ENCODE peak calls at places on chromosomes 12 and 14, in eight cellular contexts. One of them, this sample, is unnamed.

GRCh38 chr14:101008631-101009336 is 105.3 kb upstream of the RTL1 start:
- DNase-seq in heart right ventricle: no peak
- DNase-seq in upper lobe of right lung: peak; percentile 28
- DNase-seq in right lobe of liver: no peak
- DNase-seq in tibial nerve: no peak
- DNase-seq in IMR-90: peak; percentile 34
- DNase-seq in mucosa of descending colon: no peak
- DNase-seq in heart left ventricle: no peak
- DNase-seq in this sample: no peak

GRCh38 chr14:21711360-21711961 is 37.8 kb upstream of the OR4E1 start:
- DNase-seq in heart right ventricle: no peak
- DNase-seq in upper lobe of right lung: no peak
- DNase-seq in right lobe of liver: no peak
- DNase-seq in tibial nerve: no peak
- DNase-seq in IMR-90: peak; percentile 53
- DNase-seq in mucosa of descending colon: no peak
- DNase-seq in heart left ventricle: no peak
- DNase-seq in this sample: no peak

GRCh38 chr14:65255029-65255545 is 152.8 kb upstream of the MAX start:
- DNase-seq in heart right ventricle: no peak
- DNase-seq in upper lobe of right lung: no peak
- DNase-seq in right lobe of liver: no peak
- DNase-seq in tibial nerve: no peak
- DNase-seq in IMR-90: peak; percentile 82
- DNase-seq in mucosa of descending colon: no peak
- DNase-seq in heart left ventricle: no peak
- DNase-seq in this sample: no peak

GRCh38 chr12:126663304-126664094 is 1598.3 kb downstream of the AACS start:
- DNase-seq in heart right ventricle: no peak
- DNase-seq in upper lobe of right lung: no peak
- DNase-seq in right lobe of liver: no peak
- DNase-seq in tibial nerve: no peak
- DNase-seq in IMR-90: no peak
- DNase-seq in mucosa of descending colon: no peak
- DNase-seq in heart left ventricle: no peak
- DNase-seq in this sample: no peak

GRCh38 chr14:94328196-94328595 is 5.1 kb upstream of the SERPINA6 start:
- DNase-seq in heart right ventricle: no peak
- DNase-seq in upper lobe of right lung: no peak
- DNase-seq in right lobe of liver: no peak
- DNase-seq in tibial nerve: no peak
- DNase-seq in IMR-90: no peak
- DNase-seq in mucosa of descending colon: no peak
- DNase-seq in heart left ventricle: no peak
- DNase-seq in this sample: no peak

GRCh38 chr12:62438098-62438692 is 28.4 kb upstream of the MON2 start:
- DNase-seq in heart right ventricle: no peak
- DNase-seq in upper lobe of right lung: no peak
- DNase-seq in right lobe of liver: no peak
- DNase-seq in tibial nerve: no peak
- DNase-seq in IMR-90: peak; percentile 53
- DNase-seq in mucosa of descending colon: no peak
- DNase-seq in heart left ventricle: peak; percentile 31
- DNase-seq in this sample: no peak

GRCh38 chr14:94203473-94204210 is 29.5 kb downstream of the PPP4R4 start:
- DNase-seq in heart right ventricle: no peak
- DNase-seq in upper lobe of right lung: no peak
- DNase-seq in right lobe of liver: no peak
- DNase-seq in tibial nerve: no peak
- DNase-seq in IMR-90: no peak
- DNase-seq in mucosa of descending colon: no peak
- DNase-seq in heart left ventricle: no peak
- DNase-seq in this sample: no peak

GRCh38 chr12:10235761-10236631 is 23.3 kb downstream of the GABARAPL1 start:
- DNase-seq in heart right ventricle: no peak
- DNase-seq in upper lobe of right lung: no peak
- DNase-seq in right lobe of liver: no peak
- DNase-seq in tibial nerve: no peak
- DNase-seq in IMR-90: peak; percentile 44
- DNase-seq in mucosa of descending colon: no peak
- DNase-seq in heart left ventricle: peak; percentile 35
- DNase-seq in this sample: no peak

GRCh38 chr12:50986961-50987737 is 34.8 kb downstream of the HIGD1C start:
- DNase-seq in heart right ventricle: no peak
- DNase-seq in upper lobe of right lung: no peak
- DNase-seq in right lobe of liver: no peak
- DNase-seq in tibial nerve: no peak
- DNase-seq in IMR-90: peak; percentile 72
- DNase-seq in mucosa of descending colon: no peak
- DNase-seq in heart left ventricle: peak; percentile 50
- DNase-seq in this sample: no peak

GRCh38 chr12:6532051-6532926 is 2.0 kb upstream of the GAPDH start:
- DNase-seq in heart right ventricle: peak; percentile 46
- DNase-seq in upper lobe of right lung: no peak
- DNase-seq in right lobe of liver: peak; percentile 81
- DNase-seq in tibial nerve: no peak
- DNase-seq in IMR-90: peak; percentile 99
- DNase-seq in mucosa of descending colon: peak; percentile 84
- DNase-seq in heart left ventricle: no peak
- DNase-seq in this sample: no peak

GRCh38 chr14:74765721-74766120 is 2.6 kb downstream of the YLPM1 start:
- DNase-seq in heart right ventricle: no peak
- DNase-seq in upper lobe of right lung: no peak
- DNase-seq in right lobe of liver: no peak
- DNase-seq in tibial nerve: no peak
- DNase-seq in IMR-90: no peak
- DNase-seq in mucosa of descending colon: no peak
- DNase-seq in heart left ventricle: no peak
- DNase-seq in this sample: no peak

DNA sequence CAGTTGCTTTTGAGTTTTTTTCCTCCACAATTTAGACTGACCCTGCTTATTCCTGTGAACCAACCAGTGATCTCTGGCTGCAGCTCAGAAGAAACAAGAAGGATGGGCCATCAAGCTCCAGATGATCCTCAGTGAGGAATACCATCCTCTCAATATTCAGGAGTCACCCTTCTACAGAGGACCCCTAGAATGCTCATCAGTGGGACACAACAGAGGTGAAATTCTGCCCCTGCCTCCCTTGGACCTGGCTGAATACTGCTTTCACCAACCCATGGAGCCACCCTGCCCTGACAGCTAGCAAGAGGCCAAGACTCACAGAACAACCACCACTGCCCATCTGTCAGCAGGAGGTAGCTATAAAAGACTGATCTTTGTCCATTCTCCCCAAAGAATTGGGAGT is 9.2 kb upstream of the DHRS2 start:
- DNase-seq in heart right ventricle: no peak
- DNase-seq in upper lobe of right lung: no peak
- DNase-seq in right lobe of liver: no peak
- DNase-seq in tibial nerve: no peak
- DNase-seq in IMR-90: no peak
- DNase-seq in mucosa of descending colon: no peak
- DNase-seq in heart left ventricle: peak; percentile 2
- DNase-seq in this sample: no peak
- H3K9me3 ChIP-seq in heart right ventricle: no peaks in the 10 kb centered on the region
- H3K9me3 ChIP-seq in upper lobe of right lung: no peaks in the 10 kb centered on the region
- H3K9me3 ChIP-seq in right lobe of liver: peaks cover 7% of the 10 kb centered on the region
- H3K9me3 ChIP-seq in tibial nerve: peaks cover 14% of the 10 kb centered on the region
- H3K9me3 ChIP-seq in IMR-90: peaks cover 4% of the 10 kb centered on the region
- H3K9me3 ChIP-seq in mucosa of descending colon: peaks cover 13% of the 10 kb centered on the region
- H3K9me3 ChIP-seq in heart left ventricle: peaks cover 16% of the 10 kb centered on the region
- H3K9me3 ChIP-seq in this sample: no peaks in the 10 kb centered on the region

GRCh38 chr12:108518101-108518715 is 3.1 kb downstream of the FICD start:
- DNase-seq in heart right ventricle: no peak
- DNase-seq in upper lobe of right lung: no peak
- DNase-seq in right lobe of liver: no peak
- DNase-seq in tibial nerve: no peak
- DNase-seq in IMR-90: no peak
- DNase-seq in mucosa of descending colon: no peak
- DNase-seq in heart left ventricle: no peak
- DNase-seq in this sample: no peak

GRCh38 chr12:108517288-108518100 is 2.4 kb downstream of the FICD start:
- DNase-seq in heart right ventricle: no peak
- DNase-seq in upper lobe of right lung: no peak
- DNase-seq in right lobe of liver: no peak
- DNase-seq in tibial nerve: no peak
- DNase-seq in IMR-90: no peak
- DNase-seq in mucosa of descending colon: no peak
- DNase-seq in heart left ventricle: no peak
- DNase-seq in this sample: no peak

GRCh38 chr12:108516511-108517275 is 1.6 kb downstream of the FICD start:
- DNase-seq in heart right ventricle: no peak
- DNase-seq in upper lobe of right lung: no peak
- DNase-seq in right lobe of liver: no peak
- DNase-seq in tibial nerve: no peak
- DNase-seq in IMR-90: no peak
- DNase-seq in mucosa of descending colon: no peak
- DNase-seq in heart left ventricle: no peak
- DNase-seq in this sample: no peak

GRCh38 chr12:108518716-108519496 is 3.8 kb downstream of the FICD start:
- DNase-seq in heart right ventricle: no peak
- DNase-seq in upper lobe of right lung: no peak
- DNase-seq in right lobe of liver: no peak
- DNase-seq in tibial nerve: no peak
- DNase-seq in IMR-90: no peak
- DNase-seq in mucosa of descending colon: no peak
- DNase-seq in heart left ventricle: no peak
- DNase-seq in this sample: no peak

GRCh38 chr12:108519558-108519957 is 4.5 kb downstream of the FICD start:
- DNase-seq in heart right ventricle: no peak
- DNase-seq in upper lobe of right lung: no peak
- DNase-seq in right lobe of liver: no peak
- DNase-seq in tibial nerve: no peak
- DNase-seq in IMR-90: no peak
- DNase-seq in mucosa of descending colon: no peak
- DNase-seq in heart left ventricle: no peak
- DNase-seq in this sample: no peak
- TF ChIP-seq CTCF in heart right ventricle: no peak
- TF ChIP-seq CTCF in upper lobe of right lung: no peak
- TF ChIP-seq CTCF in right lobe of liver: peak; percentile 8
- TF ChIP-seq CTCF in tibial nerve: no peak
- TF ChIP-seq CTCF in IMR-90: no peak
- TF ChIP-seq CTCF in mucosa of descending colon: no peak
- TF ChIP-seq CTCF in heart left ventricle: no peak
- TF ChIP-seq CTCF in this sample: no peak

GRCh38 chr12:65203376-65203775 is 34.0 kb downstream of the LEMD3 start:
- DNase-seq in heart right ventricle: no peak
- DNase-seq in upper lobe of right lung: no peak
- DNase-seq in right lobe of liver: no peak
- DNase-seq in tibial nerve: no peak
- DNase-seq in IMR-90: no peak
- DNase-seq in mucosa of descending colon: no peak
- DNase-seq in heart left ventricle: no peak
- DNase-seq in this sample: no peak

GRCh38 chr12:65196762-65197567 is 27.6 kb downstream of the LEMD3 start:
- DNase-seq in heart right ventricle: no peak
- DNase-seq in upper lobe of right lung: no peak
- DNase-seq in right lobe of liver: no peak
- DNase-seq in tibial nerve: no peak
- DNase-seq in IMR-90: no peak
- DNase-seq in mucosa of descending colon: no peak
- DNase-seq in heart left ventricle: no peak
- DNase-seq in this sample: no peak

GRCh38 chr12:65195387-65196055 is 26.1 kb downstream of the LEMD3 start:
- DNase-seq in heart right ventricle: no peak
- DNase-seq in upper lobe of right lung: no peak
- DNase-seq in right lobe of liver: no peak
- DNase-seq in tibial nerve: no peak
- DNase-seq in IMR-90: no peak
- DNase-seq in mucosa of descending colon: no peak
- DNase-seq in heart left ventricle: no peak
- DNase-seq in this sample: no peak

GRCh38 chr12:65200007-65200665 is 30.8 kb downstream of the LEMD3 start:
- DNase-seq in heart right ventricle: no peak
- DNase-seq in upper lobe of right lung: no peak
- DNase-seq in right lobe of liver: no peak
- DNase-seq in tibial nerve: no peak
- DNase-seq in IMR-90: peak; percentile 13
- DNase-seq in mucosa of descending colon: no peak
- DNase-seq in heart left ventricle: no peak
- DNase-seq in this sample: no peak

GRCh38 chr12:65199604-65200003 is 30.2 kb downstream of the LEMD3 start:
- DNase-seq in heart right ventricle: no peak
- DNase-seq in upper lobe of right lung: no peak
- DNase-seq in right lobe of liver: no peak
- DNase-seq in tibial nerve: no peak
- DNase-seq in IMR-90: no peak
- DNase-seq in mucosa of descending colon: no peak
- DNase-seq in heart left ventricle: no peak
- DNase-seq in this sample: no peak
- H3K9me3 ChIP-seq in heart right ventricle: no peaks in the 10 kb centered on the region
- H3K9me3 ChIP-seq in upper lobe of right lung: no peaks in the 10 kb centered on the region
- H3K9me3 ChIP-seq in right lobe of liver: no peaks in the 10 kb centered on the region
- H3K9me3 ChIP-seq in tibial nerve: peaks cover 15% of the 10 kb centered on the region
- H3K9me3 ChIP-seq in IMR-90: peaks cover 2% of the 10 kb centered on the region
- H3K9me3 ChIP-seq in mucosa of descending colon: peaks cover 3% of the 10 kb centered on the region
- H3K9me3 ChIP-seq in heart left ventricle: peaks cover 6% of the 10 kb centered on the region
- H3K9me3 ChIP-seq in this sample: no peaks in the 10 kb centered on the region

GRCh38 chr14:51445001-51445390 is 204.9 kb downstream of the TMX1 start:
- DNase-seq in heart right ventricle: no peak
- DNase-seq in upper lobe of right lung: no peak
- DNase-seq in right lobe of liver: no peak
- DNase-seq in tibial nerve: no peak
- DNase-seq in IMR-90: no peak
- DNase-seq in mucosa of descending colon: no peak
- DNase-seq in heart left ventricle: no peak
- DNase-seq in this sample: no peak

GRCh38 chr14:51447411-51447810 is 204.3 kb upstream of the FRMD6 start:
- DNase-seq in heart right ventricle: no peak
- DNase-seq in upper lobe of right lung: no peak
- DNase-seq in right lobe of liver: no peak
- DNase-seq in tibial nerve: no peak
- DNase-seq in IMR-90: no peak
- DNase-seq in mucosa of descending colon: no peak
- DNase-seq in heart left ventricle: no peak
- DNase-seq in this sample: no peak

GRCh38 chr14:51448831-51449665 is 202.7 kb upstream of the FRMD6 start:
- DNase-seq in heart right ventricle: no peak
- DNase-seq in upper lobe of right lung: no peak
- DNase-seq in right lobe of liver: peak; percentile 66
- DNase-seq in tibial nerve: no peak
- DNase-seq in IMR-90: peak; percentile 98
- DNase-seq in mucosa of descending colon: no peak
- DNase-seq in heart left ventricle: peak; percentile 37
- DNase-seq in this sample: no peak

GRCh38 chr14:51444381-51445000 is 204.4 kb downstream of the TMX1 start:
- DNase-seq in heart right ventricle: no peak
- DNase-seq in upper lobe of right lung: no peak
- DNase-seq in right lobe of liver: no peak
- DNase-seq in tibial nerve: no peak
- DNase-seq in IMR-90: no peak
- DNase-seq in mucosa of descending colon: no peak
- DNase-seq in heart left ventricle: no peak
- DNase-seq in this sample: no peak

DNA sequence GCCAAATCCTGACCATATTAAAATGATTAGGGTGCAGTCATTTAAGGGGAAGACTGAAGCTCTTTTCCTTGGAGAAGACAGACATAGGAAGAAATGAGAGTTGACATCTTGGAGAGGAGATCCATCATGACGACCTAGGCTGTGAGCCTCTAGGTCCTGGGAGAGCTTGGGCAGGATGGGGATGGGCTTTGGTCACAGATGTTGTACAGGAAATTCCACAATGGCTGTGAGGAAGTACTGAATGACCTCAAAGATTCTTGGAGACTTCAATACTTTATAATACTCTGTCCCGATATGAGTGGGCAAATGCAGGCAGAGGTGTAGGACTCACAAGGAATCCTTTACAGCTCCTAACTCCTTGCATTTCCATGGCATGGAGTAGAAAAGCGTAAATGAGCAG is 204.9 kb upstream of the FRMD6 start:
- DNase-seq in heart right ventricle: no peak
- DNase-seq in upper lobe of right lung: no peak
- DNase-seq in right lobe of liver: no peak
- DNase-seq in tibial nerve: no peak
- DNase-seq in IMR-90: no peak
- DNase-seq in mucosa of descending colon: no peak
- DNase-seq in heart left ventricle: no peak
- DNase-seq in this sample: no peak
- TF ChIP-seq CTCF in heart right ventricle: no peak
- TF ChIP-seq CTCF in upper lobe of right lung: no peak
- TF ChIP-seq CTCF in right lobe of liver: no peak
- TF ChIP-seq CTCF in tibial nerve: no peak
- TF ChIP-seq CTCF in IMR-90: no peak
- TF ChIP-seq CTCF in mucosa of descending colon: no peak
- TF ChIP-seq CTCF in heart left ventricle: no peak
- TF ChIP-seq CTCF in this sample: no peak

This sample was measured in lower lobe of right lung.